ENCODE peak calls at places on chromosomes 11 and 22, in four cellular contexts. One of them, this sample, is unnamed.

GRCh38 chr11:13955971-13956421 is 6.5 kb upstream of the SPON1 start:
- DNase-seq in NCI-H526 treated with DMSO at 0.1 percent for 48 hours: peak
- DNase-seq in OCI-LY7: peak
- DNase-seq in progenitor cell of endocrine pancreas: peak
- DNase-seq in this sample: peak

GRCh38 chr11:83278351-83278750 is 7.8 kb downstream of the CCDC90B start:
- DNase-seq in progenitor cell of endocrine pancreas: no peak
- DNase-seq in NCI-H526 treated with DMSO at 0.1 percent for 48 hours: no peak
- DNase-seq in OCI-LY7: no peak
- DNase-seq in this sample: no peak

GRCh38 chr11:33622231-33622630 is 78.4 kb downstream of the C11orf91 start:
- DNase-seq in OCI-LY7: no peak
- DNase-seq in NCI-H526 treated with DMSO at 0.1 percent for 48 hours: no peak
- DNase-seq in progenitor cell of endocrine pancreas: no peak
- DNase-seq in this sample: no peak

GRCh38 chr22:49439373-49439772 is 388.3 kb downstream of the BRD1 start:
- DNase-seq in progenitor cell of endocrine pancreas: no peak
- DNase-seq in OCI-LY7: no peak
- DNase-seq in NCI-H526 treated with DMSO at 0.1 percent for 48 hours: no peak
- DNase-seq in this sample: no peak

GRCh38 chr11:75576445-75577049 is 14.5 kb downstream of the SERPINH1 start:
- DNase-seq in OCI-LY7: peak
- DNase-seq in progenitor cell of endocrine pancreas: no peak
- DNase-seq in NCI-H526 treated with DMSO at 0.1 percent for 48 hours: no peak
- DNase-seq in this sample: no peak

GRCh38 chr11:131866535-131867400 is 496.4 kb downstream of the NTM start:
- DNase-seq in NCI-H526 treated with DMSO at 0.1 percent for 48 hours: peak
- DNase-seq in OCI-LY7: no peak
- DNase-seq in progenitor cell of endocrine pancreas: no peak
- DNase-seq in this sample: no peak

GRCh38 chr22:17258015-17258827 is 39.0 kb upstream of the ADA2 start:
- DNase-seq in progenitor cell of endocrine pancreas: peak
- DNase-seq in OCI-LY7: peak
- DNase-seq in NCI-H526 treated with DMSO at 0.1 percent for 48 hours: peak
- DNase-seq in this sample: peak

GRCh38 chr22:44704159-44705021 is 2.4 kb downstream of the PRR5 start:
- DNase-seq in progenitor cell of endocrine pancreas: no peak
- DNase-seq in OCI-LY7: no peak
- DNase-seq in NCI-H526 treated with DMSO at 0.1 percent for 48 hours: no peak
- DNase-seq in this sample: no peak

GRCh38 chr11:129734654-129735053 is 81.0 kb upstream of the TMEM45B start:
- DNase-seq in NCI-H526 treated with DMSO at 0.1 percent for 48 hours: no peak
- DNase-seq in progenitor cell of endocrine pancreas: no peak
- DNase-seq in OCI-LY7: no peak
- DNase-seq in this sample: no peak

GRCh38 chr22:49977578-49977977 is 17.0 kb downstream of the PIM3 start:
- DNase-seq in OCI-LY7: no peak
- DNase-seq in NCI-H526 treated with DMSO at 0.1 percent for 48 hours: no peak
- DNase-seq in progenitor cell of endocrine pancreas: no peak
- DNase-seq in this sample: no peak

GRCh38 chr22:38935023-38935422 is 22.4 kb upstream of the APOBEC3A start:
- DNase-seq in NCI-H526 treated with DMSO at 0.1 percent for 48 hours: no peak
- DNase-seq in progenitor cell of endocrine pancreas: no peak
- DNase-seq in OCI-LY7: no peak
- DNase-seq in this sample: no peak

GRCh38 chr11:12076840-12077534 is 33.4 kb upstream of the MICAL2 start:
- DNase-seq in NCI-H526 treated with DMSO at 0.1 percent for 48 hours: no peak
- DNase-seq in progenitor cell of endocrine pancreas: no peak
- DNase-seq in OCI-LY7: no peak
- DNase-seq in this sample: no peak

GRCh38 chr11:47552086-47552580 is 799 bp downstream of the CELF1 start:
- DNase-seq in NCI-H526 treated with DMSO at 0.1 percent for 48 hours: peak
- DNase-seq in progenitor cell of endocrine pancreas: peak
- DNase-seq in OCI-LY7: peak
- DNase-seq in this sample: peak

GRCh38 chr22:43833286-43834240 is 21.5 kb upstream of the EFCAB6 start:
- DNase-seq in progenitor cell of endocrine pancreas: no peak
- DNase-seq in NCI-H526 treated with DMSO at 0.1 percent for 48 hours: no peak
- DNase-seq in OCI-LY7: no peak
- DNase-seq in this sample: no peak

GRCh38 chr11:35321111-35321510 is 98.2 kb downstream of the SLC1A2 start:
- DNase-seq in progenitor cell of endocrine pancreas: no peak
- DNase-seq in NCI-H526 treated with DMSO at 0.1 percent for 48 hours: no peak
- DNase-seq in OCI-LY7: no peak
- DNase-seq in this sample: no peak

GRCh38 chr11:93143800-93144199 is 54.0 kb downstream of the SLC36A4 start:
- DNase-seq in NCI-H526 treated with DMSO at 0.1 percent for 48 hours: no peak
- DNase-seq in OCI-LY7: no peak
- DNase-seq in progenitor cell of endocrine pancreas: no peak
- DNase-seq in this sample: no peak

GRCh38 chr11:30091728-30092127 is 74.9 kb upstream of the KCNA4 start:
- DNase-seq in OCI-LY7: no peak
- DNase-seq in progenitor cell of endocrine pancreas: no peak
- DNase-seq in NCI-H526 treated with DMSO at 0.1 percent for 48 hours: no peak
- DNase-seq in this sample: no peak

GRCh38 chr11:15146271-15147003 is 31.7 kb downstream of the INSC start:
- DNase-seq in progenitor cell of endocrine pancreas: no peak
- DNase-seq in OCI-LY7: no peak
- DNase-seq in NCI-H526 treated with DMSO at 0.1 percent for 48 hours: no peak
- DNase-seq in this sample: no peak